ENCODE peak calls at places on chromosomes 4 and X, in four cellular contexts. L is tibial artery, S is transverse colon, Q is lung. P is an unnamed sample.

GRCh38 chrX:143095841-143096240 is 70.1 kb downstream of the SPANXN4 start:
- DNase-seq in L (no peak), S (no peak), Q (no peak), P (no peak)

GRCh38 chr4:177308842-177309524 is 691 bp upstream of the NEIL3 start:
- DNase-seq in L (no peak), S (no peak), Q (no peak), P (no peak)

GRCh38 chr4:42172391-42172790 is 19.9 kb upstream of the BEND4 start:
- DNase-seq in L (no peak), S (no peak), Q (no peak), P (no peak)

GRCh38 chr4:73911746-73912145 is 42.6 kb downstream of the CXCL1 start:
- DNase-seq in L (no peak), S (no peak), Q (no peak), P (no peak)

GRCh38 chr4:141177171-141177570 is 43.5 kb upstream of the ZNF330 start:
- DNase-seq in L (no peak), S (no peak), Q (no peak), P (no peak)

GRCh38 chr4:81207793-81208192 is 7.2 kb downstream of the PRKG2 start:
- DNase-seq in L (no peak), S (no peak), Q (no peak), P (no peak)

GRCh38 chr4:102569200-102569599 is 68.0 kb downstream of the NFKB1 start:
- DNase-seq in L (no peak), S (no peak), Q (no peak), P (no peak)

GRCh38 chr4:137648531-137648930 is 116.2 kb upstream of the PCDH18 start:
- DNase-seq in L (no peak), S (no peak), Q (no peak), P (no peak)

GRCh38 chrX:3638280-3638873 is 75.1 kb downstream of the PRKX start:
- DNase-seq in L (no peak), S (peak; percentile 44), Q (no peak), P (no peak)

GRCh38 chrX:129478516-129478915 is 44.8 kb downstream of the SMARCA1 start:
- DNase-seq in L (no peak), S (no peak), Q (no peak), P (no peak)

GRCh38 chr4:13495753-13496152 is 11.6 kb upstream of the RAB28 start:
- DNase-seq in L (no peak), S (no peak), Q (no peak), P (no peak)

GRCh38 chrX:148915474-148915873 is 415.1 kb downstream of the AFF2 start:
- DNase-seq in L (no peak), S (no peak), Q (no peak), P (no peak)

GRCh38 chr4:133188433-133189175 is 39.5 kb downstream of the PCDH10 start:
- DNase-seq in L (no peak), S (no peak), Q (no peak), P (no peak)

GRCh38 chr4:180557348-180557747 is 1685.9 kb upstream of the TENM3 start:
- DNase-seq in L (no peak), S (no peak), Q (no peak), P (no peak)

GRCh38 chr4:38281416-38282071 is 321.3 kb downstream of the PTTG2 start:
- DNase-seq in L (no peak), S (no peak), Q (no peak), P (no peak)

GRCh38 chr4:36264205-36264826 is 17.1 kb upstream of the DTHD1 start:
- DNase-seq in L (no peak), S (no peak), Q (no peak), P (no peak)

GRCh38 chr4:36267491-36268254 is 13.7 kb upstream of the DTHD1 start:
- DNase-seq in L (no peak), S (no peak), Q (no peak), P (no peak)

GRCh38 chr4:36273276-36273675 is 8.1 kb upstream of the DTHD1 start:
- DNase-seq in L (no peak), S (no peak), Q (no peak), P (no peak)

GRCh38 chr4:36269533-36269932 is 11.9 kb upstream of the DTHD1 start:
- DNase-seq in L (no peak), S (no peak), Q (no peak), P (no peak)

DNA sequence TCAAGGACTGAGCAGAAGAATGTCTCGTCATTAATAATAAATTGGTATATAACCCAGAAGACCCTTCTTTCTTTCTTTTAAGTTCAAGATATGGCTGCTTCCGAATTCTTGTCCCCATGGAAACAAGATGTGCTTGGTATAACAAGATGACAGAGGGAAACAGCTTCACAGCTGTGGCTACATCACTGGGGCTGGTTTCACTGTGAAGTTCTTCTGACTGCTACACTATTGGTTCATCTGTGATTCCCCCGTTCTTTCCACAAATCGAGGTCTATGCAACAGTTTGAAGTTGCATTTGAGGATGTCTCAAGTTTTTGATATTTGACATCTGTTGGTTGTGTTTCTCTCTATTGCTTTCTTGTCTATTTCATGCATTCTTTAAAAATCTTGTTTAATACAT is 12.3 kb upstream of the DTHD1 start:
- DNase-seq in L (no peak), S (no peak), Q (no peak), P (no peak)
- H3K27ac ChIP-seq in L (no peak overlapping the region), S (no peak overlapping the region), Q (no peak overlapping the region), P (no peak overlapping the region)

GRCh38 chrX:43333543-43333942 is 322.6 kb upstream of the MAOA start:
- DNase-seq in L (no peak), S (no peak), Q (no peak), P (no peak)
- TF ChIP-seq CTCF in L (no peak), S (no peak), Q (no peak), P (no peak)

DNA sequence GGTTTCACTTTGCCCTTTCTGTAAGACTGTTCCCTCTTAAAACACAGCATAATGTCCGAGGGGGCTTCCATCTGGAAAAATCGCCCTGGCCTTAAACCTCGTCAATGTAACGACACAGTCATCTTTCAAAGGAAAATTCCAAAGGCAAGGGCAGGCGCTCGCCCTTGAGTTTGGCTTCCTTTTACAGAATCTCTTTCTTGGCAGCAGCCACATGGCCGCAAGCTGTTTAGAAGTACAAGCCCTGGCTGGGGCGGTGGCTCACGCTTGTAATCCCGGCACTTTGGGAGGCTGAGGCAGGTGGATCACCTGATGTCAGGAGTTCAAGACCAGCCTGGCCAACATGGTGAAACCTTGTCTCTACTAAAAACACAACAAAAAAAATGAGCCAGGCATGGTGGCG is 27.1 kb upstream of the GRPEL1 start:
- DNase-seq in L (no peak), S (no peak), Q (no peak), P (no peak)
- H3K27ac ChIP-seq in L (no peak overlapping the region), S (no peak overlapping the region), Q (no peak overlapping the region), P (no peak overlapping the region)

GRCh38 chr4:16202598-16202997 is 23.7 kb downstream of the TAPT1 start:
- DNase-seq in L (no peak), S (no peak), Q (no peak), P (no peak)

GRCh38 chr4:16196482-16197393 is 29.5 kb downstream of the TAPT1 start:
- DNase-seq in L (no peak), S (no peak), Q (no peak), P (no peak)

GRCh38 chr4:16198271-16198670 is 28.0 kb downstream of the TAPT1 start:
- DNase-seq in L (no peak), S (no peak), Q (no peak), P (no peak)

GRCh38 chr4:16197842-16198241 is 28.4 kb downstream of the TAPT1 start:
- DNase-seq in L (no peak), S (no peak), Q (no peak), P (no peak)

GRCh38 chr4:16199132-16199531 is 27.1 kb downstream of the TAPT1 start:
- DNase-seq in L (no peak), S (no peak), Q (no peak), P (no peak)
- TF ChIP-seq CTCF in L (no peak), S (peak; percentile 26), Q (no peak), P (peak; percentile 20)

GRCh38 chrX:153689654-153690465 is 2.1 kb downstream of the SLC6A8 start:
- DNase-seq in L (no peak), S (no peak), Q (no peak), P (peak; percentile 61)
- H3K27ac ChIP-seq in L (peak overlapping the region; percentile 74), S (peak overlapping the region; percentile 69), Q (peak overlapping the region; percentile 81), P (peak overlapping the region; percentile 9)

DNA sequence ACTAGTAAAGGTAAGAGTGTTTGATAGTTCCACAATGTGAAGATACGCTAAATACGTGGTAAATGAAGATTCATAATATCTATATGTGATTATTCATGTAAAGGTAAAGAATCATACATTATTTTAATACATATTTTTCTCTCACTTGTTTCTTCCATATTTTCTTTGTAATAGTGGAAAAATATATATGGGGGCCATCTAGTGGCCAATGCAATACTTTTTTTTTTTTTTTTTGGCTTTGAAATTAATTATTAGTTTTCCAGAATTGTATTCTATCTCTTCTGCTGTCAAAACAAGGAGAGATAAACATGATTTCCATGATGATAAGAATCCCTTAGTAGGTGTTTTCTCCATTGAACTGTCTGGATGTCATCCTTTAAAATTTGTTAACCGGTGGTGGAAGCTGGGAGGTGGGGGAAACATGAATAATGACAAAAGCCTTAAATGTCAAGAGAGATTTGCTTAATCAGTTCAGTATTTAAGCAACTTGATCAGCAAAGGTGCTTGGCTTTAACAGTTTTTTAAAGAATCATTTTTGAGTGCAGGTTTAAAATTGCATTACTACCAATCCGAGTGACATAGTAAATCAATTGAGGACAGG is 508.7 kb upstream of the HTR2C start:
- DNase-seq in L (no peak), S (no peak), Q (no peak), P (no peak)
- TF ChIP-seq CTCF in L (no peak), S (peak; percentile 17), Q (no peak), P (no peak)

DNA sequence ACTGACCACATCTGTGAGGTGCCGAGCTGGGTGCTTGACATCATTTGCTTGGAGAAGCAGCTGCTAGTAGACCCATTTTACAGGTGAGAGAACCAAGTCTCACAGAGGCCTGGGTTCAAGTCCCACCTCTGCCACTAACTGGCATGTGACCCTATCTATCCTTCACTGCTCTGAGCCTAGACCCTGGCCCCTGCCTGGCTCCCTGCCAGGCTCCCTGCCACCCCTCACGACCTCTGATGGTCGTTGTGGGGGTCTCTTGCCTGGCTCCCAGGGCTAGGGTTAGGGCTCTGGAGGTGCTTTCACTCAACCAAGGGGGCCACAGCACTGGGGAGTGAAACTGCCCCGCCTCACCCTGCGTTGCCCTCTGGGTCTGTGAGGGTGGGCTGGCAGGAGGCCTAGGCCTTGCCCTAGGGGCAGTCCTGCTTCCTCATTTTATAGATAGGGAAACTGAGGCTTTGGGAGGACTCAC is 7.2 kb upstream of the ADD1 start:
- DNase-seq in L (no peak), S (peak; percentile 4), Q (no peak), P (peak; percentile 57)
- H3K27ac ChIP-seq in L (peak overlapping the region; percentile 40), S (peak overlapping the region; percentile 35), Q (no peak overlapping the region), P (no peak overlapping the region)

GRCh38 chr4:55437823-55438222 is 42.1 kb downstream of the TMEM165 start:
- DNase-seq in L (no peak), S (no peak), Q (no peak), P (no peak)

GRCh38 chr4:55437356-55437796 is 41.6 kb downstream of the TMEM165 start:
- DNase-seq in L (no peak), S (peak; percentile 41), Q (no peak), P (no peak)

GRCh38 chr4:55431710-55432336 is 36.1 kb downstream of the TMEM165 start:
- DNase-seq in L (no peak), S (no peak), Q (no peak), P (no peak)

GRCh38 chr4:55438314-55438713 is 42.6 kb downstream of the TMEM165 start:
- DNase-seq in L (no peak), S (no peak), Q (no peak), P (no peak)

GRCh38 chr4:55435136-55435535 is 39.4 kb downstream of the TMEM165 start:
- DNase-seq in L (no peak), S (no peak), Q (no peak), P (no peak)
- TF ChIP-seq CTCF in L (no peak), S (no peak), Q (no peak), P (no peak)

P was measured in kidney.